ENCODE peak calls at places on chromosomes 7 and 10, in four cellular contexts. One of them, this sample, is unnamed.

GRCh38 chr10:38147686-38148085 is 53.5 kb downstream of the ZNF37A start:
- DNase-seq in K562: no peak
- DNase-seq in GM12878: no peak
- DNase-seq in HepG2: no peak
- DNase-seq in this sample: no peak

GRCh38 chr7:129494041-129494440 is 8.3 kb upstream of the SMKR1 start:
- DNase-seq in K562: no peak
- DNase-seq in GM12878: peak; percentile 31
- DNase-seq in HepG2: no peak
- DNase-seq in this sample: no peak

GRCh38 chr7:118104812-118105441 is 79.0 kb upstream of the LSM8 start:
- DNase-seq in K562: no peak
- DNase-seq in GM12878: no peak
- DNase-seq in HepG2: no peak
- DNase-seq in this sample: peak; percentile 31

GRCh38 chr10:18582803-18583202 is 68.6 kb downstream of the NSUN6 start:
- DNase-seq in K562: no peak
- DNase-seq in GM12878: no peak
- DNase-seq in HepG2: no peak
- DNase-seq in this sample: no peak

GRCh38 chr7:17392846-17393245 is 94.4 kb downstream of the AHR start:
- DNase-seq in K562: no peak
- DNase-seq in GM12878: no peak
- DNase-seq in HepG2: no peak
- DNase-seq in this sample: no peak

GRCh38 chr7:47638679-47639306 is 56.9 kb upstream of the TNS3 start:
- DNase-seq in K562: no peak
- DNase-seq in GM12878: no peak
- DNase-seq in HepG2: peak; percentile 71
- DNase-seq in this sample: no peak

GRCh38 chr10:70106958-70107791 is 25.4 kb downstream of the AIFM2 start:
- DNase-seq in K562: peak; percentile 73
- DNase-seq in GM12878: peak; percentile 80
- DNase-seq in HepG2: peak; percentile 8
- DNase-seq in this sample: peak; percentile 90

GRCh38 chr10:31055573-31056251 is 24.0 kb upstream of the ZNF438 start:
- DNase-seq in K562: no peak
- DNase-seq in GM12878: no peak
- DNase-seq in HepG2: no peak
- DNase-seq in this sample: no peak

GRCh38 chr10:120794390-120794789 is 56.8 kb upstream of the WDR11 start:
- DNase-seq in K562: no peak
- DNase-seq in GM12878: no peak
- DNase-seq in HepG2: no peak
- DNase-seq in this sample: no peak

DNA sequence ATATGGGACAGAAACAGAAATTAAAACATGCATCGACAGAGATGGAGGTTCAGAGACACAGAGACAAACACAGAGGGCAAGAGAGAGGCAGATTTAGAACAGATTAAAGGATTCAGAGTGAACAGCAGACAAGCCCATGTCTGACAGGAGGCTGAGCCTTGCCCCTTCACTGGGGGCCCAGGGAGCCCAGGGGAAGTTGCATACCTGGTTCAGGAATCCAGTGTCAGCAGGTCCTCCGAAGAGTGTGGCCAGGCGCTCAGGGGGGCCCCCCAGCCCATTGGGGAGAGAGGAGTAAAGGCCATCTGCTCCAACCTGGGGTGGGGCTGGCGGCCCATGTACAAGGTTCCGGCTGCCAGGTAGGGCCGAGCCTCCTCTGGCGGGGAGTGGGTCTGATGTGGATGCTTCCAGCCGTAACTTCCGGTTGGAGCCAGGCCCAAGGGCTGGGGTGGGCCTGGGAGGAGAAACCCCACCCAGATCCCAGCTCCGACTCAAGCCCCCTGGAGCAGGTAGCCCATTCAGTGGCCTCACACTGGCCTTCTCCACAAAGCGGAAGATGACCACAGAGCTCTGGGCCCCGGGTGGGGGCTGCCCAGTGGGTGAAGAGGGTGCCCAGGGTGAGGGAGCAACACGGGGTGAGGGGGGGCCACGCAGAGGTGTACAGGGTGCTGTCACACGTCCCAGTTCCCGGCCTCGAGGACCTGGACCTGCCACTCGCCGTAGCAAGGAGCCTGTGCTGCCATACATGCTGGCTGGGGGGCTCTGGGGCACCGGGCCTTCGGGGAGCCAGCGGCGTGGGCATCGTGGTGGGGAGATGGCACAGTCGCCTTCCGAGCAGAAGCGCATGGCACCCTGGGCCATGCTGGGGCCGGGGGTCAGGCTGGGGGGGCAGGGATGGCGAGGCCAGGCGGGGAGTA is 2.1 kb downstream of the PSD start:
- DNase-seq in K562: no peak
- DNase-seq in GM12878: no peak
- DNase-seq in HepG2: no peak
- DNase-seq in this sample: no peak
- TF ChIP-seq POLR2AphosphoS5 in K562: no peak
- TF ChIP-seq POLR2AphosphoS5 in GM12878: no peak
- TF ChIP-seq POLR2AphosphoS5 in HepG2: no peak
- TF ChIP-seq POLR2AphosphoS5 in this sample: no peak

GRCh38 chr10:110494532-110494931 is 3.2 kb upstream of the DUSP5 start:
- DNase-seq in K562: no peak
- DNase-seq in GM12878: no peak
- DNase-seq in HepG2: no peak
- DNase-seq in this sample: no peak

GRCh38 chr10:110497438-110498086 is at the start of gene DUSP5:
- DNase-seq in K562: peak; percentile 86
- DNase-seq in GM12878: peak; percentile 75
- DNase-seq in HepG2: peak; percentile 75
- DNase-seq in this sample: peak; percentile 97

GRCh38 chr10:110496553-110497437 is 912 bp upstream of the DUSP5 start:
- DNase-seq in K562: no peak
- DNase-seq in GM12878: no peak
- DNase-seq in HepG2: no peak
- DNase-seq in this sample: no peak

GRCh38 chr10:110493832-110494426 is 3.8 kb upstream of the DUSP5 start:
- DNase-seq in K562: no peak
- DNase-seq in GM12878: no peak
- DNase-seq in HepG2: no peak
- DNase-seq in this sample: no peak

GRCh38 chr10:110495731-110496552 is 1.8 kb upstream of the DUSP5 start:
- DNase-seq in K562: peak; percentile 34
- DNase-seq in GM12878: no peak
- DNase-seq in HepG2: no peak
- DNase-seq in this sample: peak; percentile 62
- TF ChIP-seq JUNB in K562: no peak
- TF ChIP-seq JUNB in GM12878: peak; percentile 47
- TF ChIP-seq JUNB in HepG2: no peak
- TF ChIP-seq JUNB in this sample: no peak

GRCh38 chr7:70711441-70711840 is 420.5 kb upstream of the GALNT17 start:
- DNase-seq in K562: no peak
- DNase-seq in GM12878: no peak
- DNase-seq in HepG2: no peak
- DNase-seq in this sample: no peak
- TF ChIP-seq POLR2AphosphoS5 in K562: no peak
- TF ChIP-seq POLR2AphosphoS5 in GM12878: no peak
- TF ChIP-seq POLR2AphosphoS5 in HepG2: no peak
- TF ChIP-seq POLR2AphosphoS5 in this sample: no peak

GRCh38 chr10:13831711-13832110 is 244.9 kb downstream of the PRPF18 start:
- DNase-seq in K562: no peak
- DNase-seq in GM12878: peak; percentile 43
- DNase-seq in HepG2: no peak
- DNase-seq in this sample: no peak

GRCh38 chr10:13837966-13838365 is 251.2 kb downstream of the PRPF18 start:
- DNase-seq in K562: no peak
- DNase-seq in GM12878: no peak
- DNase-seq in HepG2: no peak
- DNase-seq in this sample: no peak

GRCh38 chr10:13830385-13830784 is 243.6 kb downstream of the PRPF18 start:
- DNase-seq in K562: no peak
- DNase-seq in GM12878: no peak
- DNase-seq in HepG2: no peak
- DNase-seq in this sample: peak; percentile 67

GRCh38 chr10:13839030-13839429 is 252.3 kb downstream of the PRPF18 start:
- DNase-seq in K562: no peak
- DNase-seq in GM12878: no peak
- DNase-seq in HepG2: no peak
- DNase-seq in this sample: no peak

DNA sequence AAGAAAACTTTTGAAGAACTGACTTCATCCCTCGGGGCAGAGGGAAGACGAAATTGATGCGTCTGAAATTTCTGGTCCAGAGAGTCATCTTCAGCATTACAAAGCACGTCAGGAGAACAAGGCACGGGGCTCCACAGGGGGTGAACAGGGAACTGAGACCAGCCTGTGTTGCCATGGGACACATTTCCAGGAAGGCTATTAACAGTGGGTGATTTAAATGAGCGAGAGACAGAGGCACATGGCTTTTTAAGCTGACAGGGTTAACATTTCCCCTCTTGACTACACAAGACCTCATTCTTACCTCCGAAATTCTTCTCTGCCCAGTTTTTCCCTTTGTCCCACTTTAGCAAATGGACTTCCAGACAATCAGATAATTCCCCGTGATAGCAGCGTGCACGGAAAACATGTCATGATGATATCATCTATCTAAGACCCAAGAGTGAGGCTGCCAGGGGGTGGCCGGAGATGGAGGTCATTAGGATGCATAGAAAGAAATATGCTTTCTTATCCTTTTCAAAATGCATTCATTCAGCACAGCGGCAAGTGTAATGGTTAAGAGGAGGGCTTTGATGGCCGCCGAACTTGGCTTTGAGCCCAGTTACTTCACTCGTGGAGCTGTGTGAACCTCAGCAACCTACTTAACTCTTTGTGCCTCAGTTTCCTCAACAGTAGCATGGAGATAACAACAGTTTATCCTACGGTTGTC is 248.0 kb downstream of the PRPF18 start:
- DNase-seq in K562: no peak
- DNase-seq in GM12878: no peak
- DNase-seq in HepG2: no peak
- DNase-seq in this sample: peak; percentile 46
- TF ChIP-seq JUNB in K562: no peak
- TF ChIP-seq JUNB in GM12878: no peak
- TF ChIP-seq JUNB in HepG2: no peak
- TF ChIP-seq JUNB in this sample: no peak

DNA sequence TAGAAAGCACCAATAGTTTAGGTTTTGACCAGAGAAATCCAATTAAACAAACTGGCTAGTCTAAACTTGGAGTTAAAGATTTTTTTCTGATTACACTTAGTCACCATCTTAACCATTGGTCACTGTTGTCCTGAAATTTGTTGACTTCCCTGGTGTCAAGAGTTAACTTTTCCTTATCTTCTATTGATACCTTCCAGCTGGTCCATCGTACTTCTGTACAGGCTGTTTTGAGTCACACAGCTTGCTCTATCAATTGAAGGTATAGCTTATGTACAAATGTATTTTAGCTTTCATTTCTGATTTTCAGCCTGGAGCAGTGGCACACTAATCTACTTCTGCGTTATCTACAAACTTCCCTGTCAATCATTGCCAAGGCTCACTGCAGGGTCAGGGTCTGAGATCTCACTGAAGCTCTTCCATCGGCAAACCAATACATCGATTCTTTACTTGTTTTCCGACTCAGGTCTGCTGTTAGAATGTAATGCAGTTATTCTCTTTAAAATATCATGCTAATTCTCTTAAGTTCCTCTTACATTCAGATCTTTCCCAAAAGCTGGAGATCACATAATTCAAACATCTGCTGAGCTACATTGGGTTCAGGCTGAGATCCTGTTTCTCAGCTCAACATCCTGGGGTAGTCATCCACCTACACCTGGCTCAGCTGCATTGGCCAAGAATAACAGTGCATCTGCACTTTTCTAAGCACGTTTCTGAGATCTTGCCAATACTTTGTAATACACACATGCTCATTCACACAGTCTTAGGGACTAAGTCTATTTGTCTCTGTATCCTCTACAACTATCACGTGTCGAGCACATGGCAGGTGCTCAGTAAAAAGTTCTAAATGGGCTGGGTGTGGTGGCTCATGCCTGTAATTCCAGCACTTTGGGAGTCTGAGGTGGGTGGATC is 11.3 kb downstream of the MRPS33 start:
- DNase-seq in K562: no peak
- DNase-seq in GM12878: no peak
- DNase-seq in HepG2: peak; percentile 51
- DNase-seq in this sample: no peak
- TF ChIP-seq POLR2AphosphoS5 in K562: no peak
- TF ChIP-seq POLR2AphosphoS5 in GM12878: no peak
- TF ChIP-seq POLR2AphosphoS5 in HepG2: no peak
- TF ChIP-seq POLR2AphosphoS5 in this sample: no peak

GRCh38 chr10:132464256-132465192 is 67.5 kb downstream of the PWWP2B start:
- DNase-seq in K562: no peak
- DNase-seq in GM12878: no peak
- DNase-seq in HepG2: no peak
- DNase-seq in this sample: no peak
- TF ChIP-seq JUNB in K562: no peak
- TF ChIP-seq JUNB in GM12878: no peak
- TF ChIP-seq JUNB in HepG2: no peak
- TF ChIP-seq JUNB in this sample: no peak

DNA sequence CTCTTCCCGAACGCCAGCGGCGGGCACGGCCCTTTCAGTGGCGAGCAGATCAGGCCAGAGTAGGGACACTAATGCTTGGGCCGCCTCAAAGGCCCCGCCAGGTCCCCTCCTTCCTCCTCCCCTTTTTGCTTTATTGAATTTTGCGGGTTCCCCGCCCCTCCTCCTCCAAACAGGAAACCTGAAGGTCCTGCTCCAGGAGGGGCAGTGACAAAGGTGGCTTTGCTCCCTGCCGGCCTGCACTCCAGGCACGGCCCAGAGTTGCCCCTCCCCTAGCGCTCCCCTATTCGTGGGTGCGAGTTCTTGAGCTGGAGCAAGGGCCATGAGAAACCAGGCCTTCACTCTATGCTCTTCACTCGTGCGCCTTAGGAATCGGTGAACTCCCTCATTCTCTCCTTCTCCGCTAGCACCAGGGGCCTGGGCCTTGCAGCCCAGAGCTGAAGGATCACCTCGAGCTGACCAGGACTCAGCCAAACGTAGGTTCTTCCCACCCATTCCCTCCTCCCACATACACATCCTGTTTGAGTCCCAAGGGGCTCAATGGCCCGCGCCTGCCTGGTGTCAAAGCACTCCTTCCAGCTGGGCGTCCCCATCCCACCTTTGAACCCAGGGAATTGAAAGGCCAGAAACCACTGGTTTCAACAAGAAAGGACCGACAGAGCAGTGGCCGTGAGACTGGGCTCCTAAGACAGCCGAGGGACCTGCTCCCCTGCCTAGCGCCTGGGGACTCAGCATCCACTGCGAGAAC is 629 bp upstream of the HOXA6 start:
- DNase-seq in K562: no peak
- DNase-seq in GM12878: no peak
- DNase-seq in HepG2: no peak
- DNase-seq in this sample: peak; percentile 41
- TF ChIP-seq POLR2AphosphoS5 in K562: no peak
- TF ChIP-seq POLR2AphosphoS5 in GM12878: no peak
- TF ChIP-seq POLR2AphosphoS5 in HepG2: no peak
- TF ChIP-seq POLR2AphosphoS5 in this sample: no peak

GRCh38 chr10:89242840-89243586 is 8.6 kb downstream of the LIPA start:
- DNase-seq in K562: no peak
- DNase-seq in GM12878: no peak
- DNase-seq in HepG2: no peak
- DNase-seq in this sample: peak; percentile 34
- TF ChIP-seq JUNB in K562: no peak
- TF ChIP-seq JUNB in GM12878: no peak
- TF ChIP-seq JUNB in HepG2: no peak
- TF ChIP-seq JUNB in this sample: no peak

This sample was measured in GM23338.